ENCODE peak calls at places on chromosomes 16 and 17, in eight cellular contexts. B is pancreas, F is endothelial cell of umbilical vein, L is endodermal cell, O is psoas muscle, P is prostate gland, E is ascending aorta, T is body of pancreas. Z is an unnamed sample. For H3K4me1, the result is how much of the 10 kb centered on the place peaks cover.

GRCh38 chr16:27223226-27223610 is 19.9 kb downstream of the KDM8 start:
- DNase-seq in B (no peak), F (no peak), L (no peak), O (no peak), P (no peak), E (no peak), T (no peak), Z (no peak)

GRCh38 chr17:62780951-62781350 is 27.2 kb downstream of the MARCHF10 start:
- DNase-seq in B (no peak), F (no peak), L (peak), O (no peak), P (no peak), E (no peak), T (no peak), Z (no peak)

GRCh38 chr16:67428146-67428731 is 2.7 kb upstream of the HSD11B2 start:
- DNase-seq in B (peak), F (peak), L (peak), O (peak), P (peak), E (no peak), T (peak), Z (no peak)

GRCh38 chr17:57138956-57139576 is 54.0 kb downstream of the AKAP1 start:
- DNase-seq in B (no peak), F (no peak), L (no peak), O (no peak), P (no peak), E (no peak), T (no peak), Z (no peak)

GRCh38 chr17:27469256-27469655 is 13.0 kb downstream of the KSR1 start:
- DNase-seq in B (no peak), F (no peak), L (no peak), O (no peak), P (no peak), E (no peak), T (no peak), Z (no peak)

GRCh38 chr17:73555199-73555810 is 88.9 kb downstream of the SDK2 start:
- DNase-seq in B (no peak), F (no peak), L (no peak), O (no peak), P (no peak), E (no peak), T (no peak), Z (no peak)

GRCh38 chr16:11583171-11583570 is 3.5 kb downstream of the LITAF start:
- DNase-seq in B (no peak), F (no peak), L (no peak), O (peak), P (no peak), E (no peak), T (no peak), Z (no peak)

GRCh38 chr16:75000481-75001081 is 1.8 kb downstream of the ZNRF1 start:
- DNase-seq in B (no peak), F (peak), L (peak), O (no peak), P (no peak), E (no peak), T (no peak), Z (no peak)

GRCh38 chr17:78805301-78805700 is 23.2 kb upstream of the CYTH1 start:
- DNase-seq in B (no peak), F (no peak), L (no peak), O (no peak), P (no peak), E (no peak), T (no peak), Z (no peak)

GRCh38 chr17:12415031-12415430 is 250.7 kb upstream of the MYOCD start:
- DNase-seq in B (no peak), F (no peak), L (peak), O (no peak), P (no peak), E (no peak), T (no peak), Z (no peak)

GRCh38 chr17:36690190-36690589 is 88.8 kb downstream of the MRM1 start:
- DNase-seq in B (no peak), F (no peak), L (no peak), O (no peak), P (no peak), E (no peak), T (no peak), Z (no peak)

GRCh38 chr17:36524428-36524876 is 10.2 kb downstream of the MYO19 start:
- DNase-seq in B (no peak), F (no peak), L (no peak), O (no peak), P (no peak), E (no peak), T (no peak), Z (no peak)

GRCh38 chr16:89053725-89054029 is 40.0 kb upstream of the ACSF3 start:
- DNase-seq in B (no peak), F (no peak), L (no peak), O (no peak), P (no peak), E (no peak), T (no peak), Z (no peak)

GRCh38 chr16:89051521-89052166 is 42.0 kb upstream of the ACSF3 start:
- DNase-seq in B (peak), F (no peak), L (no peak), O (peak), P (no peak), E (no peak), T (no peak), Z (no peak)

GRCh38 chr16:89050868-89051311 is 42.8 kb upstream of the ACSF3 start:
- DNase-seq in B (peak), F (no peak), L (no peak), O (peak), P (no peak), E (no peak), T (no peak), Z (no peak)

GRCh38 chr16:89052824-89053724 is 40.6 kb upstream of the ACSF3 start:
- DNase-seq in B (no peak), F (no peak), L (no peak), O (no peak), P (peak), E (no peak), T (no peak), Z (no peak)

GRCh38 chr16:89052191-89052787 is 41.4 kb upstream of the ACSF3 start:
- DNase-seq in B (no peak), F (no peak), L (no peak), O (no peak), P (peak), E (no peak), T (no peak), Z (no peak)
- H3K4me3 ChIP-seq in B (no peak), F (no peak), L (no peak), O (peak), P (peak), E (no peak), T (no peak), Z (peak)

DNA sequence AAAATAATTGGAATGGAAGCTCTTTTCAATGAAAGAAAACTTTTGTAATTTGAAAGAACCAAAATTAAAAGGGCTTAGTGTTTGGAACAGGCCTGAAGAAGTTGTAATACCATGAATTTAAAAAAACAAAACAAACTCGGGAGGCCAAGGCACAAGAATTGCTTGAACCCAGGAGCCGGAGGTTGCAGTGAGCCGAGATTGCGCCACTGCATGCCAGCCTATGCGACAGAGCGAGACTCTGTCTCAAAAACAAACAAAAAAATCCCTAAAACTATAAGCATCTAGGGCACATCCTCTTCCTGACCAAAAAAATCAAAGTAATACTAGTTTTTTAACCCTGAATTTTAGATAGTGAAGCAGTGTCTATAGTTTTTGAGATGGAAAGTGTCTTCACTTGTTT is 12.7 kb downstream of the CLTC start:
- DNase-seq in B (no peak), F (no peak), L (no peak), O (no peak), P (no peak), E (no peak), T (no peak), Z (no peak)
- H3K4me1 ChIP-seq in B (under half), F (under half), L (under half), O (half or more), P (under half), E (under half), T (under half), Z (half or more)

DNA sequence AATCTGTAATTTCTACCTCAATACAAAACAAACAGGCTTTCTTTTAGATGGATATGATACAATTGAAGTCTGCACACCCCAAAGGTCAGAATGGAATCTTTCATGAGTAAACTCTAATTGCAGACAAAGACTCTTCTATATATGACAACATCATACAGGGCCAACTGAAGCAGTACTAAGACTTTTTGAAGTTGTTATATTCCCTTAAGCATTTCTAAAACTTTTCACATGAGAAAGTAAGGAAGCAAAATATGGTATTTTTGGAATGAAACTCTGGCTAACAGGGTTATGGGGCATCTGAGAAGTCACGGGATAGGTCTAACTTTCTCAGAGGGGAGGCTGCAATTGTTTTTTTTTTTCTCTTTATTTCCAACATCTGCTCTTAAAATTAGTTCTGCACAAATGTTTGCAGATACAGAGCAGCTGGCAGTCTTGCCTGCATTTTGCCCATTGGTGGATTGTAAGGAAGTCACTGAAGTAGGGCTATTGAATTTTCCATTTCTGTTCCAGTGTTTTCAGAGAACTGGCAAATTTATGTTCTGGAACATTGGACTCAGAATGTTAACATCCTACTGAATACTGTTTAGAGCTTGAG is 59.1 kb downstream of the SSH2 start:
- DNase-seq in B (no peak), F (no peak), L (no peak), O (no peak), P (no peak), E (no peak), T (no peak), Z (no peak)
- H3K4me3 ChIP-seq in B (no peak), F (no peak), L (no peak), O (no peak), P (no peak), E (no peak), T (no peak), Z (no peak)

GRCh38 chr16:3641801-3642396 is 12.6 kb upstream of the DNASE1 start:
- DNase-seq in B (no peak), F (no peak), L (no peak), O (no peak), P (no peak), E (no peak), T (no peak), Z (no peak)
- H3K4me1 ChIP-seq in B (under half), F (under half), L (under half), O (under half), P (under half), E (under half), T (under half), Z (under half)

Z was measured in esophagus squamous epithelium.